ENCODE peak calls at places on chromosomes 11 and 22, in ten cellular contexts. D is CD8-positive, alpha-beta memory T cell; C is A172; Y is transverse colon; A is MV-4-11; X is effector memory CD4-positive, alpha-beta T cell; K is renal cortical epithelial cell; N is T-helper 9 cell; T is stimulated activated CD4-positive, alpha-beta T cell treated with anti-CD3 and anti-CD28 coated beads, Interleukin-2, amount 100 ng/mL, for 48 hours; I is left ventricle myocardium inferior. E is an unnamed sample.

GRCh38 chr11:28701760-28702449 is 593.7 kb downstream of the METTL15 start:
- DNase-seq in A (no peak), N (no peak), K (peak), C (peak), I (no peak), X (no peak), D (no peak), T (no peak), Y (no peak), E (peak)

GRCh38 chr11:122920579-122920978 is 38.0 kb downstream of the JHY start:
- DNase-seq in D (no peak), N (no peak), C (no peak), K (no peak), I (no peak), X (no peak), A (no peak), Y (no peak), T (no peak), E (no peak)

GRCh38 chr22:32206774-32207758 is 2.2 kb upstream of the RFPL2 start:
- DNase-seq in Y (peak), I (no peak), K (peak), A (peak), X (no peak), C (peak), N (no peak), D (peak), T (no peak), E (no peak)

GRCh38 chr11:112157274-112157766 is 6.6 kb downstream of the IL18 start:
- DNase-seq in A (peak), T (no peak), D (no peak), X (no peak), Y (no peak), K (peak), N (no peak), C (peak), I (no peak), E (peak)

GRCh38 chr11:77259681-77260080 is 41.8 kb downstream of the GDPD4 start:
- DNase-seq in D (no peak), I (no peak), C (no peak), T (no peak), Y (no peak), K (no peak), X (no peak), N (no peak), A (no peak), E (no peak)

GRCh38 chr22:20981787-20982562 is at the start of gene LZTR1:
- DNase-seq in T (peak), X (peak), I (peak), A (peak), C (peak), Y (peak), D (peak), N (peak), K (peak), E (peak)

GRCh38 chr22:38270091-38270972 is 2.5 kb downstream of the TMEM184B start:
- DNase-seq in D (no peak), X (no peak), N (no peak), K (no peak), C (no peak), A (no peak), Y (no peak), I (no peak), T (no peak), E (no peak)

GRCh38 chr11:12802418-12803085 is 128.3 kb downstream of the TEAD1 start:
- DNase-seq in I (no peak), X (no peak), Y (peak), K (peak), C (peak), N (no peak), A (no peak), D (no peak), T (no peak), E (peak)

GRCh38 chr11:6610591-6610990 is 1.4 kb downstream of the TAF10 start:
- DNase-seq in T (no peak), A (no peak), D (no peak), Y (no peak), X (no peak), N (no peak), I (no peak), C (no peak), K (no peak), E (no peak)

E was measured in LHCN-M2.